ENCODE peak calls at places on chromosomes 7 and 10, in nine cellular contexts. W is MM.1S, K is HCT116, I is mammary epithelial cell, P is esophagus squamous epithelium, Z is bronchial epithelial cell, S is A673, C is SK-N-SH, V is BJ. O is an unnamed sample. For H3K36me3, the result is how much of the 10 kb centered on the place peaks cover.

GRCh38 chr10:34474555-34474954 is 340.5 kb downstream of the PARD3 start:
- DNase-seq in V (no peak), S (no peak), K (no peak), P (no peak), I (no peak), Z (no peak), C (no peak), W (no peak), O (no peak)

GRCh38 chr7:79979437-79979836 is 155.2 kb upstream of the GNAI1 start:
- DNase-seq in P (no peak), V (no peak), I (no peak), W (no peak), Z (peak), C (no peak), S (no peak), K (no peak), O (no peak)

GRCh38 chr10:97023401-97024180 is 162.2 kb downstream of the SLIT1 start:
- DNase-seq in I (no peak), C (no peak), K (no peak), P (no peak), S (no peak), Z (no peak), V (no peak), W (no peak), O (no peak)

GRCh38 chr7:159128767-159129166 is 15.9 kb downstream of the VIPR2 start:
- DNase-seq in W (no peak), C (no peak), Z (no peak), I (no peak), K (no peak), P (no peak), S (no peak), V (no peak), O (no peak)

GRCh38 chr10:102421645-102422585 is 1.3 kb downstream of the FBXL15 start:
- DNase-seq in I (peak), S (no peak), C (peak), Z (peak), W (peak), V (no peak), K (no peak), P (no peak), O (no peak)

GRCh38 chr7:77419102-77419501 is 3.0 kb upstream of the GSAP start:
- DNase-seq in Z (no peak), V (no peak), K (no peak), S (no peak), P (no peak), I (no peak), W (no peak), C (no peak), O (no peak)

GRCh38 chr10:75403144-75404022 is 1.8 kb upstream of the ZNF503 start:
- DNase-seq in I (peak), P (no peak), S (no peak), Z (no peak), W (no peak), C (peak), V (no peak), K (no peak), O (peak)

GRCh38 chr7:93949468-93949867 is 27.9 kb downstream of the GNG11 start:
- DNase-seq in W (no peak), V (peak), I (peak), P (no peak), C (peak), S (peak), Z (peak), K (no peak), O (no peak)

GRCh38 chr7:139993169-139993568 is 69.6 kb downstream of the PARP12 start:
- DNase-seq in C (no peak), P (no peak), K (no peak), S (no peak), V (no peak), W (no peak), Z (no peak), I (no peak), O (no peak)

GRCh38 chr7:101671783-101672356 is 42.8 kb upstream of the MYL10 start:
- DNase-seq in V (no peak), I (no peak), K (no peak), P (no peak), W (no peak), S (no peak), C (no peak), Z (no peak), O (no peak)

GRCh38 chr7:87083865-87084519 is 24.5 kb upstream of the ELAPOR2 start:
- DNase-seq in S (no peak), I (no peak), Z (peak), K (no peak), P (no peak), W (no peak), V (no peak), C (no peak), O (no peak)

GRCh38 chr10:99849525-99849924 is 67.1 kb downstream of the ABCC2 start:
- DNase-seq in V (no peak), P (no peak), S (peak), C (no peak), K (no peak), Z (no peak), W (no peak), I (no peak), O (no peak)
- H3K4me3 ChIP-seq in V (no peak), P (no peak), S (no peak), C (no peak), K (no peak), Z (no peak), W (no peak), I (no peak), O (no peak)

DNA sequence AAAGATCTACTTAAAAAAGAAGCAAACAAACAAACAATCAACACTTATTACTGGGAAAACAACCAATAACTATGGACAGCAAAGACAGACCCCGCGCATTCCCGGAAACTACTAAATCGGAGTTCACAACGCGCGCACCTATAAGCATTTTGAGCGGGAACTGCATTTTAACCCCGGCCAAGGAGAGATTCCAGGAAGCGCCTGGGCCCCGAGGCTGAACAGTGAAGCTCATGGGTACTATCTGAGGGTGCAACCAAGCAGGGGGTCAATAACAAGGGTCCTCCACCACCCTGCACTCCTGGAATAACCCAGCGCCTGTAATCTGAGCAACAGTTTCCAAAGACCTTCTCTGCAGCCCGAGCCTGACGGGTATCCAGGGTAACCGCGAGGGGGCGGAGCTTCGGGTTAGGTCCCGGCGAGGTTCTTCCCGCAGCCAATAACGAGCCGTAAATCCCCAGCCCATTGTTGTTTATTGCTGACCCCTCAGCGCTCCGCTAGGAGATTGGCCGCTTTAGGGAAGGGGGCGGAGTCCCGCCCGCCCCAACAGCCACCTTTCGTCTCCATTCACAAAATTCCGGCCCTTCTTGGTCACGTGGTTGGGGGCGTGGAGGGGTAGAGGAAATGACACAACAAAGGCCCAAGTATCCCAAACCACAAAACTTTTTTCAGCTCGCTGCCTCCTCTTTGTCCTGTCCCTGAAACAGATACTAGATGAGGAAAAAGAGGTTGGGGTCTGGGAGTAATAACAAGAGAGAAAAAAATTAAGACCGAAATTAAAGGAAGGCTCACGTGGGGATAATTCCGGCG is 1.7 kb upstream of the ETV1 start:
- DNase-seq in Z (peak), S (peak), C (peak), K (peak), V (peak), P (peak), W (peak), I (peak), O (peak)
- TF ChIP-seq CTCF in Z (no peak), S (no peak), C (no peak), K (no peak), V (no peak), P (no peak), W (no peak), I (no peak), O (no peak)

GRCh38 chr7:12391922-12392615 is 11.6 kb downstream of the VWDE start:
- DNase-seq in C (no peak), P (no peak), Z (peak), I (no peak), W (no peak), S (no peak), V (no peak), K (no peak), O (no peak)
- H3K36me3 ChIP-seq in C (under half), P (under half), Z (under half), I (under half), W (under half), S (under half), V (under half), K (under half), O (under half)

GRCh38 chr7:55133630-55134392 is 115.0 kb downstream of the EGFR start:
- DNase-seq in P (no peak), C (peak), V (peak), S (no peak), K (peak), I (peak), Z (peak), W (no peak), O (no peak)
- H3K4me3 ChIP-seq in P (no peak), C (no peak), V (no peak), S (no peak), K (peak), I (peak), Z (no peak), W (no peak), O (no peak)

DNA sequence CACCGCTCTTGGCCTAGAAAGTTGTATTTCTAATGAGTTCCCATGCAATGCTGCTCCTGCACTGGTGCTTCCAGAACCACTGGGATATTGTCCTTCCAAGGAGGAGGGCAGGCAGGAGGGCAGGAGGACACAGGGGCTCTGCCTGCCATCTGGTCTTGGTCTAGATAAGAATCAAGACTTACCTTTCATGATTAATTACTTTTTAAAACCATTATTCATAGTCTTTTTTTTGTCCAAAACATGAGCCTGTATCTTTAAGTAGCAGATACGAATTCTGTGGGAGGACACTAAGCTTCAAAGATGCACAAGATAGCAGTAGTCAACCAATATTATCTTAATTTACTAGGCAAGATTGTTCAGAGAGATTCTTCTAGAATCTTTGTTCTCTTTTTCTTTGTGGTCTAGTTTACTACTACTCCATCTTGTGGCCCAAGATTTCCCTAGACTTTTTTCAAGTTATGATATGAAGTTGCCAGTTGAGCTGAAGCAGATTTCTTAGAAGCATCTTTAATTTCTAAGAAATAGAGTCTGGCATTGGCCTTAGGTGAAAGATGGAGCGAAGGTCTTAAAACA is 57.6 kb downstream of the RBM33 start:
- DNase-seq in S (no peak), Z (no peak), W (no peak), I (no peak), P (no peak), K (no peak), V (no peak), C (no peak), O (no peak)
- TF ChIP-seq CTCF in S (no peak), Z (no peak), W (peak), I (peak), P (no peak), K (no peak), V (peak), C (peak), O (peak)

DNA sequence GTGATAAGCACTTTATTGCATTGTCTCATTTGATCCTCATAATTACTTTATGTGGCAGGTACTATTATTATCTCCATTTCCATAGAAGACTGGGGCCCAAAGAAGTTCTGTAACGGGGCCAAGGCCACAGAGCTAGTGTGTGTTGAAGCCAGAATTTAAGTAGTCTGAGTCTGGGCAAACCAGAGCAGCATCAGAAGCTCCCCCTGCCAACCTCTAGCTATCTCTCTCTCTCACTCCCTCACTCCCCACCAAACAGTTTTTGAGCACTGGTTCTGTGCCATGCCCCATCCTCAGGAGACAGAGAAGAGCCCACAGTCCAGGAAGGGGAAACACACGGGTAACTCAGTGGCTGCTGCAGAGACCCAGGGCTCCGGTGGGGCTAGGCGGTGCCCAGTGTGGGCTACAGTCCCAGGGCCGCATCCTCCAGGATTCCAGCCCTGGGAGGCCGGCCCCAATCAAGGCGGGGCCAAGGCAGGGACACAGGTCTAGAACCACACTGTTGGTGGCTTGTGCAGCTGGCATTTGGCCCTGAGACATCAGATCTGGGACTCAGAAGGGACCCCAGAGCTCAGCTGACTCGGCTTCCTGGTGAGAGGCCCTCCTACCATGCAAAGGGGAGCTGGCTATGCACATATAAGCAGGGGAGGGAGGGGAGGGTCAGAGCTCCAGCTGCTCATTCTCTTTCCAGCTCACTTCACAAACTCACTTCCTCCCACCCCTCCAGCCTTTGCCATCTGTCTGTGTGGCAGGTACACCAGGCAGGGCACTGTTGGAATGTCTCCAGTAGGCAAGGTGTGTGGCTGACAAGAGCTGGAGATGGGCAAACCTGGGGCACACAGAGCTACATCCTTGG is 34.4 kb downstream of the COL13A1 start:
- DNase-seq in C (peak), K (no peak), Z (no peak), P (no peak), W (no peak), S (no peak), I (no peak), V (no peak), O (no peak)
- H3K36me3 ChIP-seq in C (under half), K (under half), Z (under half), P (under half), W (under half), S (under half), I (under half), V (under half), O (under half)

GRCh38 chr10:55627526-55628170 is 733.4 kb downstream of the ZWINT start:
- DNase-seq in W (no peak), P (no peak), V (no peak), S (no peak), K (no peak), Z (no peak), C (peak), I (no peak), O (no peak)
- H3K4me3 ChIP-seq in W (no peak), P (no peak), V (no peak), S (no peak), K (no peak), Z (no peak), C (no peak), I (no peak), O (no peak)

DNA sequence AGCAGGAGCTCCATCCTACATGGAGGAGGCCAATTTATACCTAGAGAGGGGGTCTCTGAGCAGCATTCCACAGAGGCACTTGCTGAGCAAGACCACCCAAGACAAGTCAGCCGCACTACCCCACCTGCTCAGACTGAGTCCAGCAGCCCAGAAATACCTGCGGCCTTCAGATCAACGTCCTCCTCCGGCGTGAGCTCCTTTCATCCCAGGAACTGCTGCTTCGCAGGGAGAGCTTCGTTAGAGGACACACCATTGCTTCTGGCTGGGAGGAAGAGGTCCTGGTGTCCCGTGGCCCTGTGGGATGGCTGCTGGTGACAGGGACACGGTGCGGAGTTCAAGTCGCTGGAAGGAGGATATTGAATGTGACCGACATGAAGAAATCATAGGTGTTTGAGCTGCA is 216.9 kb upstream of the PPP2R2D start:
- DNase-seq in P (no peak), I (no peak), C (no peak), S (no peak), Z (no peak), V (no peak), W (no peak), K (no peak), O (no peak)
- TF ChIP-seq CTCF in P (no peak), I (no peak), C (no peak), S (no peak), Z (no peak), V (no peak), W (no peak), K (no peak), O (no peak)